ENCODE peak calls at places on chromosomes 7 and 10, in ten cellular contexts. X is G401; V is naive thymus-derived CD8-positive, alpha-beta T cell; D is AML-193; S is right atrium auricular region; T is astrocyte; R is CD8-positive, alpha-beta T cell; Z is NCI-H2081; J is NCI-H446; Q is suprapubic skin. I is an unnamed sample.

GRCh38 chr7:140456627-140457051 is 22.7 kb downstream of the MKRN1 start:
- DNase-seq in V (no peak), Q (no peak), X (no peak), S (no peak), R (no peak), T (no peak), J (no peak), D (no peak), Z (no peak), I (no peak)

GRCh38 chr10:129105266-129105665 is 361.8 kb upstream of the MGMT start:
- DNase-seq in R (no peak), T (no peak), Z (no peak), S (no peak), Q (no peak), D (no peak), X (no peak), V (peak), J (no peak), I (no peak)

GRCh38 chr7:69605070-69605469 is 6.8 kb downstream of the AUTS2 start:
- DNase-seq in T (no peak), R (no peak), J (no peak), Z (no peak), Q (no peak), S (no peak), X (no peak), V (no peak), D (no peak), I (no peak)

GRCh38 chr10:60511823-60512222 is 122.1 kb upstream of the ANK3 start:
- DNase-seq in X (no peak), T (no peak), V (no peak), J (no peak), R (no peak), D (no peak), S (no peak), Z (no peak), Q (no peak), I (no peak)

GRCh38 chr7:101816499-101817030 is 861 bp upstream of the CUX1 start:
- DNase-seq in T (no peak), R (no peak), X (peak), D (no peak), J (no peak), V (no peak), Z (peak), Q (peak), S (no peak), I (peak)

GRCh38 chr7:114370177-114370576 is 44.4 kb upstream of the FOXP2 start:
- DNase-seq in Q (no peak), J (no peak), D (no peak), V (no peak), X (no peak), T (no peak), Z (peak), R (no peak), S (no peak), I (no peak)

GRCh38 chr10:44202952-44203351 is 181.9 kb downstream of the CXCL12 start:
- DNase-seq in S (no peak), V (no peak), T (no peak), R (no peak), X (no peak), J (no peak), Z (no peak), Q (no peak), D (no peak), I (no peak)

GRCh38 chr7:158809596-158809995 is 19.7 kb downstream of the ESYT2 start:
- DNase-seq in R (no peak), Z (no peak), T (no peak), J (no peak), D (peak), V (peak), Q (no peak), X (no peak), S (no peak), I (no peak)

GRCh38 chr7:110317699-110318265 is 773.1 kb upstream of the LRRN3 start:
- DNase-seq in V (no peak), D (no peak), X (no peak), T (peak), R (no peak), Z (no peak), S (no peak), J (no peak), Q (no peak), I (no peak)

GRCh38 chr7:131123991-131124629 is 203.6 kb upstream of the MKLN1 start:
- DNase-seq in Z (no peak), J (no peak), Q (no peak), V (no peak), X (no peak), D (no peak), R (no peak), T (no peak), S (no peak), I (no peak)

GRCh38 chr7:15854841-15855576 is 168.5 kb upstream of the MEOX2 start:
- DNase-seq in R (no peak), Q (no peak), S (no peak), X (no peak), J (no peak), V (no peak), D (no peak), Z (no peak), T (peak), I (no peak)

GRCh38 chr10:100697070-100697469 is 48.3 kb upstream of the PAX2 start:
- DNase-seq in R (no peak), Q (no peak), S (no peak), T (peak), Z (no peak), X (no peak), D (no peak), J (no peak), V (no peak), I (no peak)

GRCh38 chr10:3500408-3500856 is 284.6 kb downstream of the KLF6 start:
- DNase-seq in Z (no peak), V (no peak), S (peak), J (no peak), X (peak), Q (peak), R (no peak), D (no peak), T (peak), I (no peak)

GRCh38 chr7:5796076-5796475 is 14.6 kb upstream of the RNF216 start:
- DNase-seq in V (no peak), X (no peak), Q (no peak), S (no peak), Z (no peak), T (no peak), J (no peak), R (no peak), D (no peak), I (no peak)

GRCh38 chr7:137606061-137606674 is 240.6 kb downstream of the DGKI start:
- DNase-seq in J (peak), T (peak), Z (peak), V (peak), Q (no peak), D (peak), S (no peak), R (no peak), X (peak), I (peak)

GRCh38 chr10:119454231-119454804 is 88.2 kb downstream of the RGS10 start:
- DNase-seq in R (no peak), X (no peak), Z (no peak), Q (no peak), V (no peak), T (no peak), D (no peak), J (no peak), S (no peak), I (no peak)

GRCh38 chr7:93778384-93778783 is 112.2 kb downstream of the TFPI2 start:
- DNase-seq in T (no peak), D (no peak), V (no peak), Z (no peak), S (no peak), Q (no peak), J (no peak), X (no peak), R (no peak), I (no peak)

GRCh38 chr10:30092151-30092790 is 32.9 kb upstream of the JCAD start:
- DNase-seq in V (no peak), T (peak), X (no peak), R (no peak), S (no peak), D (no peak), Z (no peak), Q (no peak), J (no peak), I (no peak)

GRCh38 chr7:954330-955238 is at the start of gene ADAP1:
- DNase-seq in T (peak), Q (no peak), X (no peak), R (peak), D (peak), J (no peak), S (no peak), V (peak), Z (peak), I (no peak)

GRCh38 chr10:18683427-18683826 is 24.2 kb downstream of the ARL5B start:
- DNase-seq in Q (no peak), T (peak), S (no peak), Z (no peak), R (no peak), D (no peak), X (no peak), V (no peak), J (no peak), I (no peak)

GRCh38 chr7:127252736-127253288 is at the start of gene GRM8:
- DNase-seq in D (no peak), R (no peak), V (peak), J (no peak), Q (no peak), Z (peak), X (peak), T (peak), S (no peak), I (peak)

GRCh38 chr7:114264029-114264428 is 150.6 kb upstream of the FOXP2 start:
- DNase-seq in T (peak), Q (no peak), R (no peak), Z (no peak), V (no peak), S (no peak), D (no peak), X (no peak), J (no peak), I (no peak)

GRCh38 chr7:121344093-121344492 is 15.3 kb downstream of the WNT16 start:
- DNase-seq in D (no peak), Q (no peak), X (no peak), Z (no peak), S (no peak), V (no peak), T (no peak), J (no peak), R (no peak), I (no peak)

GRCh38 chr10:8586504-8586903 is 532.0 kb downstream of the GATA3 start:
- DNase-seq in Q (no peak), X (no peak), V (no peak), Z (no peak), T (no peak), D (no peak), S (no peak), R (no peak), J (no peak), I (no peak)

GRCh38 chr7:151273646-151274375 is 25.3 kb upstream of the SMARCD3 start:
- DNase-seq in V (no peak), Q (no peak), T (no peak), D (no peak), R (no peak), S (no peak), J (no peak), Z (no peak), X (no peak), I (no peak)

GRCh38 chr10:31679931-31680330 is 248.7 kb downstream of the ARHGAP12 start:
- DNase-seq in Z (no peak), T (no peak), X (no peak), D (no peak), S (no peak), J (no peak), V (no peak), R (no peak), Q (no peak), I (no peak)

GRCh38 chr10:70903262-70903921 is 15.0 kb upstream of the PCBD1 start:
- DNase-seq in R (no peak), X (peak), V (peak), Q (no peak), D (no peak), S (no peak), T (no peak), J (no peak), Z (peak), I (peak)

GRCh38 chr10:13587367-13587766 is 602 bp downstream of the PRPF18 start:
- DNase-seq in J (no peak), D (no peak), S (no peak), Z (no peak), V (no peak), R (no peak), X (peak), Q (no peak), T (no peak), I (peak)

I was measured in cerebellum.